ENCODE peak calls at places on chromosomes 3 and 15, in four cellular contexts. K, O, T and S are unnamed samples.

GRCh38 chr15:66178531-66178910 is 75.0 kb downstream of the MEGF11 start:
- DNase-seq in O (no peak), K (no peak), T (no peak), S (no peak)

GRCh38 chr3:186099178-186099577 is 9.7 kb downstream of the ETV5 start:
- DNase-seq in K (peak), O (no peak), T (peak), S (peak)

GRCh38 chr3:34260266-34260990 is 462.0 kb downstream of the PDCD6IP start:
- DNase-seq in O (no peak), K (peak), T (no peak), S (peak)

GRCh38 chr3:169662215-169663070 is 1.1 kb downstream of the MECOM start:
- DNase-seq in O (no peak), K (peak), T (no peak), S (peak)

GRCh38 chr15:44490628-44491027 is 46.3 kb upstream of the EIF3J start:
- DNase-seq in O (no peak), K (peak), T (no peak), S (no peak)

GRCh38 chr3:41503998-41504623 is 304.8 kb downstream of the CTNNB1 start:
- DNase-seq in T (no peak), O (no peak), K (no peak), S (no peak)

GRCh38 chr3:12490547-12490946 is 6.3 kb downstream of the TSEN2 start:
- DNase-seq in T (no peak), O (no peak), K (no peak), S (no peak)

GRCh38 chr3:42216820-42217416 is 49.1 kb downstream of the CCK start:
- DNase-seq in K (no peak), T (no peak), O (no peak), S (no peak)

GRCh38 chr15:95975212-95975611 is 355.3 kb upstream of the NR2F2 start:
- DNase-seq in T (no peak), O (no peak), K (no peak), S (no peak)

GRCh38 chr3:180306691-180307090 is 270.0 kb upstream of the PEX5L start:
- DNase-seq in T (no peak), K (peak), O (no peak), S (peak)

GRCh38 chr15:65743637-65744252 is 48.3 kb downstream of the DENND4A start:
- DNase-seq in O (no peak), K (no peak), T (no peak), S (no peak)

GRCh38 chr3:61452536-61452991 is 108.8 kb upstream of the PTPRG start:
- DNase-seq in T (no peak), O (no peak), K (peak), S (no peak)

GRCh38 chr3:125318497-125318847 is 56.7 kb downstream of the ZNF148 start:
- DNase-seq in K (no peak), T (no peak), O (no peak), S (no peak)

GRCh38 chr15:93223803-93224202 is 134.8 kb upstream of the RGMA start:
- DNase-seq in T (no peak), K (no peak), O (no peak), S (no peak)

GRCh38 chr3:72663429-72663828 is 184.8 kb downstream of the SHQ1 start:
- DNase-seq in T (peak), O (no peak), K (peak), S (peak)

GRCh38 chr3:59820352-59820934 is 770.6 kb upstream of the CFAP20DC start:
- DNase-seq in K (peak), O (no peak), T (no peak), S (no peak)

GRCh38 chr3:188875413-188875812 is 296.4 kb upstream of the TPRG1 start:
- DNase-seq in K (no peak), T (no peak), O (no peak), S (no peak)

GRCh38 chr3:143016321-143016972 is 15.1 kb downstream of the U2SURP start:
- DNase-seq in T (no peak), K (no peak), O (no peak), S (no peak)

GRCh38 chr3:186902154-186902553 is 28.2 kb upstream of the ST6GAL1 start:
- DNase-seq in O (no peak), T (no peak), K (no peak), S (no peak)

GRCh38 chr3:38000965-38001455 is 10.4 kb downstream of the VILL start:
- DNase-seq in O (no peak), K (no peak), T (no peak), S (no peak)

GRCh38 chr3:19348929-19349564 is 200.7 kb downstream of the KCNH8 start:
- DNase-seq in O (no peak), K (peak), T (no peak), S (no peak)